ENCODE peak calls at places on chromosomes 1 and 21, in six cellular contexts. S is uterus, O is thoracic aorta, Z is tibial artery, P is astrocyte of the spinal cord, D is left ventricle myocardium inferior. V is an unnamed sample.
A peak's percentile ranks its signal among the peaks of the same experiment; 100 is the strongest.

GRCh38 chr1:180228648-180229482 is 1.2 kb upstream of the LHX4 start:
- DNase-seq in D (no peak), O (no peak), P (no peak), S (no peak), Z (peak; percentile 53), V (no peak)

GRCh38 chr1:89698020-89698560 is 65.2 kb downstream of the LRRC8C start:
- DNase-seq in O (no peak), Z (no peak), D (no peak), P (no peak), S (no peak), V (no peak)

GRCh38 chr21:28334407-28334806 is 658.3 kb downstream of the LTN1 start:
- DNase-seq in D (no peak), P (no peak), O (no peak), S (no peak), Z (no peak), V (peak; percentile 82)

GRCh38 chr1:54324750-54325704 is 81.2 kb downstream of the SSBP3 start:
- DNase-seq in P (no peak), Z (no peak), S (peak; percentile 77), D (no peak), O (no peak), V (no peak)

GRCh38 chr1:177092001-177092400 is 72.5 kb downstream of the ASTN1 start:
- DNase-seq in Z (no peak), D (no peak), O (no peak), S (no peak), P (no peak), V (no peak)

GRCh38 chr1:220734571-220735326 is 13.4 kb upstream of the MTARC2 start:
- DNase-seq in D (no peak), S (no peak), P (peak; percentile 72), Z (no peak), O (no peak), V (no peak)

GRCh38 chr1:241203817-241204216 is 153.2 kb downstream of the RGS7 start:
- DNase-seq in O (no peak), D (no peak), Z (no peak), P (no peak), S (no peak), V (no peak)

GRCh38 chr1:55021965-55022546 is 17.3 kb upstream of the PCSK9 start:
- DNase-seq in O (peak; percentile 28), P (peak; percentile 85), S (peak; percentile 35), Z (peak; percentile 80), D (peak; percentile 74), V (peak; percentile 51)

GRCh38 chr1:162302660-162303344 is 73.9 kb downstream of the SPATA46 start:
- DNase-seq in O (no peak), P (peak; percentile 81), Z (no peak), S (no peak), D (no peak), V (no peak)

GRCh38 chr21:30152792-30153191 is 13.8 kb downstream of the CLDN17 start:
- DNase-seq in Z (no peak), S (no peak), D (no peak), O (no peak), P (no peak), V (no peak)

GRCh38 chr1:65581120-65581519 is 160.7 kb downstream of the LEPR start:
- DNase-seq in P (no peak), D (no peak), O (no peak), Z (no peak), S (no peak), V (no peak)
- TF ChIP-seq CTCF in P (peak; percentile 43), D (peak; percentile 46), O (no peak), Z (no peak), S (no peak), V (no peak)

GRCh38 chr1:228090613-228091081 is 8.1 kb downstream of the ARF1 start:
- DNase-seq in O (no peak), P (peak; percentile 26), D (no peak), S (peak; percentile 12), Z (peak; percentile 60), V (no peak)

GRCh38 chr1:228085287-228085926 is 2.9 kb downstream of the ARF1 start:
- DNase-seq in Z (no peak), P (peak; percentile 29), D (peak; percentile 21), O (no peak), S (no peak), V (no peak)

GRCh38 chr1:228088586-228089498 is 6.3 kb downstream of the ARF1 start:
- DNase-seq in Z (peak; percentile 57), P (no peak), O (no peak), D (peak; percentile 19), S (peak; percentile 12), V (no peak)

GRCh38 chr1:228089520-228090380 is 7.2 kb downstream of the ARF1 start:
- DNase-seq in S (peak; percentile 13), O (no peak), P (no peak), D (peak; percentile 8), Z (peak; percentile 45), V (peak; percentile 54)

GRCh38 chr1:228087771-228088251 is 5.3 kb downstream of the ARF1 start:
- DNase-seq in Z (peak; percentile 63), D (peak; percentile 26), S (no peak), O (no peak), P (peak; percentile 60), V (no peak)
- TF ChIP-seq CTCF in Z (no peak), D (no peak), S (no peak), O (no peak), P (no peak), V (no peak)

DNA sequence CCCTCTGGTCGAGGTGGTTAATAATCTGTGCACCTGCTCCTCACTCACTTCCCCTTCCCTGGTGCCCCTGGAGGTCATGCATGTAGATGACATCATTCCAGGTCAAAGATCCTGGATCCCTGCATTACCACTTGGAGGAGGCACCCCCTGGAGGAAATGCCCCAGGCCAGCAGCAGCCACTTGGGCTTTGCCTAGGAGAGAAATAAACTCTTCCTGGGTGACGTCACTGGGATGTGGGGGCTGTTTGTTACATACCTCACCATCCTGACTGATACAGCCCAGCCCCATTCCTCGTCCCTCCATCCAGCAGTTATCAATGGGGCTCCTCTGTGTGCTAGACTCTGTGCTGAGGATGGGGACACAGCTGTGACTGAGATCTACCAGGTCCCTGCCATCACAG is 433.6 kb downstream of the PTPRU start:
- DNase-seq in O (no peak), P (no peak), Z (peak; percentile 31), D (no peak), S (no peak), V (no peak)
- TF ChIP-seq CTCF in O (no peak), P (no peak), Z (no peak), D (no peak), S (no peak), V (no peak)

GRCh38 chr1:169466259-169467230 is 19.2 kb downstream of the SLC19A2 start:
- DNase-seq in P (peak; percentile 61), D (no peak), Z (no peak), S (no peak), O (no peak), V (peak; percentile 21)
- TF ChIP-seq CTCF in P (peak; percentile 41), D (peak; percentile 53), Z (peak; percentile 43), S (peak; percentile 42), O (peak; percentile 45), V (peak; percentile 62)

DNA sequence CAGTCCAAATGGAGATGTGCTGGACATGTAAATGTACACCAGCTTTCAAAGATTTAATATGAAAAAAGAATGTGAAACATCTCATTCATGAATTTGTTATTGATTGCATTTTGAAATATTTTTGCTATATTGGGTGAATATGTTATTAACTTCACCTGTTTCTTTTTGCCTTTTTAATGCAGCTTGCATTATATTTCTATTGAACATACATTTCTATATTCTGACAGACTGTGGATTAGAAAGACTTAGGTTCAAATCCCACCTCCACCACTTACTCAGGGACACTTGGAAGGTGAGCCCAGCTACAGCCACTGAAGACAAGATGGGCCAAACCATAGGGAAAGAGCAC is 37.8 kb downstream of the LRRN2 start:
- DNase-seq in Z (no peak), O (no peak), S (no peak), P (no peak), D (no peak), V (no peak)
- TF ChIP-seq CTCF in Z (no peak), O (no peak), S (no peak), P (no peak), D (no peak), V (no peak)

GRCh38 chr1:235073968-235074334 is 54.7 kb downstream of the TOMM20 start:
- DNase-seq in Z (no peak), O (no peak), S (no peak), P (no peak), D (no peak), V (no peak)

GRCh38 chr1:235075121-235075954 is 53.3 kb downstream of the TOMM20 start:
- DNase-seq in O (peak; percentile 80), S (peak; percentile 76), P (peak; percentile 92), Z (peak; percentile 90), D (peak; percentile 74), V (peak; percentile 57)

GRCh38 chr1:235074335-235075120 is 54.1 kb downstream of the TOMM20 start:
- DNase-seq in D (peak; percentile 45), O (no peak), Z (no peak), S (peak; percentile 44), P (peak; percentile 69), V (peak; percentile 46)

GRCh38 chr1:235072096-235072495 is 56.5 kb downstream of the TOMM20 start:
- DNase-seq in S (no peak), P (no peak), O (no peak), D (no peak), Z (no peak), V (no peak)

DNA sequence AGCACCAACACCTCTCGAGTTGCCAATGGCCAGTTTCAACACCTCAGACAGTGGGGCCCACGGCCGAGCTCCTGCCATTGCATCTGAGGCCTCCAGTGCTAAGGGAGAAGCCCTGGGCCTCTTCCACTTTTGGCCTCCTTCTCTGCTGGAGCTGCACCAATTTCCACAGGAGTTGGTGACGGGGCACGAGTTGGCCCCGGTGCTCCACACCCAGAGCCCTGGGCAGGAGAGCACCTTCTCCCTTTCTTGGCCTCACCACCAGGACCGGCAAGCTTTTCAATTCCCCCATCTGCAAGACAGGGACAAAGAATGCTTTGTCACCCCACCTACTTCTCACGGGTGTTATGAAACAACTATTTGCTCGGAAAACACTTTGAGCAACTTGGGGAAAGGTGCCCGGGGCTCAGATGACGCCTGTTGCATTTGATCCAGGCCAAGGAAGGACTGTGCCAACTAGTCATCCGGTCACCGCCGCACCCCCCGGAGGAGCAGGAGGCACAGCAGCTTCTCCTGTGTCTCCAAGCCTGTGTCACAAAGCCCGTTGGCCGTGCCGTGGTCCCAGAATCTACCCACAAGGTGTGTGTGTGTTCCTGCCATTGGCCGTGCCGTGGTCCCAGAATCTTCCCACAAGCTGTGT is 55.2 kb downstream of the TOMM20 start:
- DNase-seq in S (no peak), P (no peak), D (peak; percentile 57), O (no peak), Z (no peak), V (no peak)
- TF ChIP-seq CTCF in S (no peak), P (no peak), D (no peak), O (no peak), Z (no peak), V (no peak)

GRCh38 chr1:114150016-114150415 is 3.7 kb downstream of the SYT6 start:
- DNase-seq in O (no peak), D (no peak), P (no peak), Z (no peak), S (no peak), V (no peak)

DNA sequence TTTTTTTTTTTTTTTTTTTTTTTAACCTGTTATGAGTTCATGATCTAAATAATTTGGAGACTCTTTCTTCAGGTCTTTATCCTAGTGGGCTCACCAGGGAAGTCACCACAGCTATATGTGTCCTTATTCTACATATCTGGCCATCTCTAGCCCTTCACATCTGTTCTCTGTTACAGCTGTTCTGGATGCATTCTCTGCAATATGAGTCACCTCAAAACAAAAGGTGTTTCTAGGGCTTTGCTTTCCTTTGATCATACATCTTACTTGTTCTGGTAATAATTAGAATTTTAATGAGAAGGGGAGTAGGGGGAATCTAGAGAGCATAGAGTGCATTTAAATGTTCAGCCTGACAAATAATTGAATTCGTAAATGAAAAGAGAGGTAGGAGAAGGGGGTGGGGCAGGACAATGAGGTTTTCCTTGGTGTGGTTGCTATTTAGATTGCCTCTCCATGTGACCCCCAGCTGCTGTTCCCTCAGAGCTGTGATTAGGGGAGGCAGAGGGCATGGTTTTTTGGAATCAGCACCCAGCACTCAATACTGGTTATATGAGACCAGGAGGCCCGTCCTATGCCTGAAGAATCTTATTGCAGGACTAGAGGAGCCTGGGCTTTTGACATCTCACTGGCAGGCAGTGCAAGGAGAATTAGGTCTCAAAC is 8.0 kb downstream of the SYT6 start:
- DNase-seq in P (no peak), S (no peak), D (no peak), Z (no peak), O (no peak), V (no peak)
- TF ChIP-seq CTCF in P (no peak), S (no peak), D (no peak), Z (no peak), O (no peak), V (no peak)

V was measured in OCI-LY7.